ENCODE peak calls at places on chromosomes 11 and 22, in five cellular contexts. L is CD4-positive, alpha-beta T cell; H is fibroblast of lung; E is NCI-H345; T is dermis blood vessel endothelial cell. A is an unnamed sample.

GRCh38 chr11:44823920-44824704 is 97.3 kb downstream of the TSPAN18 start:
- DNase-seq in E (no peak), L (no peak), T (peak), H (no peak), A (no peak)

GRCh38 chr11:114782650-114783310 is 104.5 kb downstream of the NXPE2 start:
- DNase-seq in L (no peak), E (no peak), T (no peak), H (no peak), A (no peak)

GRCh38 chr11:66316849-66317251 is at the start of gene CD248:
- DNase-seq in E (no peak), H (peak), L (no peak), T (peak), A (no peak)

GRCh38 chr11:88231894-88232482 is 56.7 kb upstream of the RAB38 start:
- DNase-seq in E (peak), H (peak), L (no peak), T (peak), A (no peak)

GRCh38 chr11:122754028-122754427 is 84.3 kb upstream of the CRTAM start:
- DNase-seq in L (no peak), H (no peak), E (no peak), T (no peak), A (no peak)

GRCh38 chr11:124724854-124725718 is 14.7 kb upstream of the NRGN start:
- DNase-seq in T (no peak), E (no peak), L (no peak), H (no peak), A (no peak)

GRCh38 chr11:67367014-67367835 is 6.2 kb downstream of the CLCF1 start:
- DNase-seq in E (no peak), H (peak), T (no peak), L (no peak), A (no peak)

GRCh38 chr11:69075421-69076128 is 26.8 kb downstream of the TPCN2 start:
- DNase-seq in T (no peak), L (no peak), E (no peak), H (peak), A (no peak)

GRCh38 chr11:126109941-126110731 is 47.5 kb upstream of the CDON start:
- DNase-seq in E (no peak), H (peak), T (no peak), L (no peak), A (no peak)

GRCh38 chr22:43269325-43270040 is 73.7 kb downstream of the SCUBE1 start:
- DNase-seq in T (no peak), E (no peak), H (no peak), L (no peak), A (no peak)

GRCh38 chr11:113546757-113547507 is 71.7 kb upstream of the DRD2 start:
- DNase-seq in T (no peak), L (no peak), H (peak), E (no peak), A (peak)

GRCh38 chr11:12248330-12248729 is 129.0 kb upstream of the PARVA start:
- DNase-seq in T (peak), H (peak), L (no peak), E (peak), A (peak)

GRCh38 chr22:33569547-33569946 is 350.7 kb downstream of the LARGE1 start:
- DNase-seq in E (no peak), L (no peak), T (no peak), H (no peak), A (no peak)

GRCh38 chr22:31896472-31896871 is 47.9 kb upstream of the YWHAH start:
- DNase-seq in L (no peak), H (no peak), T (no peak), E (no peak), A (no peak)

GRCh38 chr11:70474710-70475109 is 76.4 kb downstream of the CTTN start:
- DNase-seq in E (no peak), T (no peak), H (no peak), L (no peak), A (no peak)

GRCh38 chr11:61996933-61997332 is 29.5 kb upstream of the FTH1 start:
- DNase-seq in L (no peak), H (no peak), T (no peak), E (no peak), A (no peak)

GRCh38 chr11:118051611-118052461 is 25.0 kb upstream of the TMPRSS4 start:
- DNase-seq in H (no peak), T (no peak), E (no peak), L (peak), A (peak)

GRCh38 chr11:77038825-77039326 is 4.7 kb downstream of the B3GNT6 start:
- DNase-seq in H (no peak), E (no peak), L (no peak), T (no peak), A (no peak)

GRCh38 chr11:134560566-134561347 is 148.7 kb upstream of the B3GAT1 start:
- DNase-seq in L (no peak), H (no peak), T (no peak), E (no peak), A (peak)

GRCh38 chr11:118607401-118608267 is at the start of gene PHLDB1:
- DNase-seq in L (peak), E (peak), H (peak), T (peak), A (peak)

GRCh38 chr22:25054943-25055511 is 102.5 kb downstream of the KIAA1671 start:
- DNase-seq in T (peak), H (no peak), L (no peak), E (no peak), A (no peak)

GRCh38 chr11:61477734-61478148 is 30.8 kb upstream of the LRRC10B start:
- DNase-seq in E (peak), H (peak), T (peak), L (peak), A (no peak)

GRCh38 chr11:69718147-69718546 is 14.3 kb upstream of the FGF19 start:
- DNase-seq in L (no peak), E (peak), T (peak), H (peak), A (no peak)